ENCODE peak calls at places on chromosomes 16 and 17, in seven cellular contexts. C, Z, E, G, D, H and B are unnamed samples.

GRCh38 chr16:58862334-58863024 is 128.4 kb upstream of the GOT2 start:
- DNase-seq in Z (no peak), E (no peak), G (no peak), C (no peak), H (no peak), D (no peak), B (no peak)

GRCh38 chr17:35242158-35242804 is 591 bp upstream of the SLFN5 start:
- DNase-seq in C (peak), G (no peak), Z (peak), E (peak), D (no peak), H (peak), B (no peak)

GRCh38 chr17:35372846-35373531 is 432 bp downstream of the SLFN11 start:
- DNase-seq in E (no peak), G (no peak), D (no peak), C (peak), Z (no peak), H (peak), B (no peak)

GRCh38 chr16:28925386-28926228 is 569 bp upstream of the RABEP2 start:
- DNase-seq in Z (peak), D (no peak), E (peak), G (peak), C (peak), H (peak), B (peak)

GRCh38 chr16:19833176-19833575 is 51.5 kb downstream of the GPRC5B start:
- DNase-seq in C (no peak), G (no peak), D (no peak), E (no peak), H (no peak), Z (no peak), B (no peak)

GRCh38 chr17:36937961-36938565 is 788 bp downstream of the LHX1 start:
- DNase-seq in H (no peak), C (no peak), D (no peak), G (no peak), E (peak), Z (no peak), B (no peak)

GRCh38 chr16:71421911-71422310 is 19.9 kb downstream of the TLE7 start:
- DNase-seq in G (no peak), Z (no peak), D (no peak), C (peak), E (peak), H (no peak), B (no peak)

GRCh38 chr17:8753976-8754440 is 4.3 kb downstream of the SPDYE4 start:
- DNase-seq in C (peak), D (no peak), H (no peak), Z (no peak), G (no peak), E (no peak), B (no peak)

GRCh38 chr16:49811630-49812334 is 44.1 kb downstream of the ZNF423 start:
- DNase-seq in C (no peak), H (no peak), D (no peak), E (peak), G (no peak), Z (no peak), B (no peak)

GRCh38 chr17:17402558-17402957 is 74.2 kb upstream of the MED9 start:
- DNase-seq in Z (no peak), D (no peak), G (no peak), H (no peak), C (no peak), E (no peak), B (no peak)

GRCh38 chr16:61887903-61888302 is 148.3 kb downstream of the CDH8 start:
- DNase-seq in E (peak), H (no peak), Z (no peak), D (no peak), C (no peak), G (no peak), B (no peak)

GRCh38 chr17:75832164-75832651 is 12.0 kb downstream of the UNC13D start:
- DNase-seq in H (no peak), G (no peak), D (peak), C (no peak), E (no peak), Z (peak), B (no peak)

GRCh38 chr16:63813862-63814261 is 1308.0 kb downstream of the CDH11 start:
- DNase-seq in C (no peak), Z (no peak), H (no peak), E (no peak), D (no peak), G (no peak), B (no peak)

GRCh38 chr16:54174750-54175149 is 111.8 kb downstream of the IRX3 start:
- DNase-seq in C (no peak), G (no peak), Z (no peak), D (no peak), E (no peak), H (no peak), B (no peak)

GRCh38 chr16:12896562-12896961 is 4.8 kb upstream of the SHISA9 start:
- DNase-seq in E (peak), Z (no peak), G (no peak), H (no peak), D (peak), C (no peak), B (no peak)

GRCh38 chr16:62853887-62854286 is 817.6 kb upstream of the CDH8 start:
- DNase-seq in H (no peak), C (no peak), D (no peak), Z (no peak), E (no peak), G (no peak), B (no peak)

GRCh38 chr17:73208139-73208827 is 15.4 kb downstream of the COG1 start:
- DNase-seq in H (no peak), E (no peak), G (no peak), C (no peak), Z (no peak), D (no peak), B (no peak)

DNA sequence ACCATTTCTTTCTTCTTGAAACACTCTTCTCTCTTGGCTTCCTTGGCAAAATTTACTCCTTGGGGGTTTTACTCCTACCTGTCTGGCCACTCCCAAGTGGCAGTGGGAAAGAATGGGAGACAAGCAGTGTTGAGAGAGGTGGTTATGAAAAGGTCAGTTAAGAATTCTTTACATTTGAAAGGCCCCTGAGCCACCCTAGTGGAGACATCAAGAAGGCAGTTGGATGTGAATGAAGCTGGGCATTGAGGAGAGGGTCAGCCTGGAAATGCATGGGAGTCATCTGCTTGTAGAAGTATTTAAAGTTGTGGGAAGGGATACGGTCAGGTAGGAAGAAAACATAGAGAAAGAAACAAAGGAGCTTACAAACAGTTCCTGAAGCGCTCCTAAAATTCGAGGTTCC is 42.3 kb upstream of the CCNF start:
- DNase-seq in H (no peak), E (no peak), G (no peak), D (no peak), C (no peak), Z (no peak), B (no peak)
- TF ChIP-seq CTCF in H (no peak), E (peak), G (peak), D (peak), C (no peak), Z (no peak), B (no peak)

GRCh38 chr17:69046130-69046807 is 14.5 kb downstream of the ABCA9 start:
- DNase-seq in Z (no peak), D (no peak), E (no peak), C (no peak), G (no peak), H (no peak), B (no peak)
- TF ChIP-seq CTCF in Z (no peak), D (no peak), E (no peak), C (no peak), G (no peak), H (no peak), B (no peak)

DNA sequence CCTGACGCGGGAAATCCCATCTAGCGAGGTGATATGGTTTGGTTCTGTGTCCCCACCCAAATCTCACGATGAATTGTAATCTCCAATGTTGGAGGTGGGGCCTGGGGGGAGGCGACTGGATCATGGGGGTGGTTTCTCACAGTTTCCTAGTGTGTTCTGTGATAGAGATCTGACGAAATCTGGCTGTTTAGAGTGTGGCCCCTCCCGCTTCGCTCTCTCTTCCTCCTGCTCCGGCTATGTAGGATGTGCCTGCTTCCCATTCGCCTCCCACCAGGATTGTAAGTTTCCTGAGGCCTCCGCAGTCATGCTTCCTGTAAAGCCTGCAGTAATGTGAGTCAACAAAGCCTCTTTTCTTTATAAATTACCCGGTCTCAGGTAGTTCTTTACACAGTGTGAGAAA is 31.6 kb downstream of the IFT140 start:
- DNase-seq in E (no peak), D (no peak), G (no peak), C (no peak), H (no peak), Z (no peak), B (no peak)
- TF ChIP-seq CTCF in E (no peak), D (no peak), G (no peak), C (no peak), H (no peak), Z (no peak), B (no peak)

GRCh38 chr17:12928736-12929135 is 89.1 kb downstream of the ELAC2 start:
- DNase-seq in C (no peak), G (no peak), D (peak), Z (no peak), E (no peak), H (no peak), B (no peak)
- TF ChIP-seq CTCF in C (peak), G (no peak), D (peak), Z (no peak), E (peak), H (peak), B (peak)